ENCODE peak calls at places on chromosome 4, in seven cellular contexts. A is body of pancreas, G is tibial nerve, T is testis, B is heart left ventricle, S is H54, L is lower leg skin. W is an unnamed sample.

GRCh38 chr4:113086172-113086695 is 36.8 kb downstream of the ANK2 start:
- DNase-seq in A (no peak), G (no peak), T (no peak), B (no peak), S (no peak), L (no peak), W (no peak)

GRCh38 chr4:25585901-25586523 is 69.6 kb upstream of the SLC34A2 start:
- DNase-seq in A (no peak), G (no peak), T (no peak), B (no peak), S (no peak), L (no peak), W (no peak)

GRCh38 chr4:675036-675804 is 878 bp downstream of the MYL5 start:
- DNase-seq in A (no peak), G (no peak), T (no peak), B (peak; percentile 44), S (no peak), L (peak; percentile 88), W (no peak)

GRCh38 chr4:20393486-20394100 is 141.9 kb downstream of the SLIT2 start:
- DNase-seq in A (no peak), G (no peak), T (no peak), B (no peak), S (no peak), L (no peak), W (no peak)

GRCh38 chr4:146329042-146329716 is 114.8 kb downstream of the REELD1 start:
- DNase-seq in A (no peak), G (no peak), T (no peak), B (no peak), S (peak; percentile 5), L (no peak), W (no peak)

GRCh38 chr4:7766086-7766485 is 173.6 kb downstream of the AFAP1 start:
- DNase-seq in A (no peak), G (no peak), T (no peak), B (peak; percentile 11), S (no peak), L (no peak), W (no peak)

GRCh38 chr4:78560296-78560963 is 8.9 kb downstream of the ANXA3 start:
- DNase-seq in A (peak; percentile 23), G (no peak), T (no peak), B (no peak), S (no peak), L (no peak), W (no peak)

GRCh38 chr4:26900765-26901164 is 40.1 kb downstream of the STIM2 start:
- DNase-seq in A (no peak), G (no peak), T (no peak), B (no peak), S (no peak), L (no peak), W (no peak)

GRCh38 chr4:177315767-177316490 is 6.3 kb downstream of the NEIL3 start:
- DNase-seq in A (no peak), G (no peak), T (no peak), B (no peak), S (no peak), L (no peak), W (no peak)

GRCh38 chr4:177778623-177779022 is 336.4 kb upstream of the AGA start:
- DNase-seq in A (no peak), G (no peak), T (no peak), B (no peak), S (no peak), L (no peak), W (no peak)

GRCh38 chr4:16224264-16224663 is 2.0 kb downstream of the TAPT1 start:
- DNase-seq in A (no peak), G (no peak), T (peak; percentile 16), B (no peak), S (no peak), L (no peak), W (no peak)

GRCh38 chr4:88027611-88028608 is 20.5 kb downstream of the PKD2 start:
- DNase-seq in A (no peak), G (no peak), T (no peak), B (no peak), S (no peak), L (no peak), W (no peak)

GRCh38 chr4:17578482-17578891 is 1.5 kb downstream of the LAP3 start:
- DNase-seq in A (no peak), G (no peak), T (no peak), B (no peak), S (no peak), L (no peak), W (no peak)

GRCh38 chr4:138542191-138542771 is 300.1 kb upstream of the SLC7A11 start:
- DNase-seq in A (no peak), G (no peak), T (no peak), B (no peak), S (no peak), L (no peak), W (no peak)

GRCh38 chr4:169795585-169795984 is 37.8 kb upstream of the HPF1 start:
- DNase-seq in A (no peak), G (no peak), T (no peak), B (no peak), S (no peak), L (no peak), W (no peak)

GRCh38 chr4:127162741-127163140 is 470.0 kb upstream of the INTU start:
- DNase-seq in A (no peak), G (no peak), T (no peak), B (no peak), S (no peak), L (no peak), W (no peak)

GRCh38 chr4:21656832-21657231 is 291.7 kb downstream of the KCNIP4 start:
- DNase-seq in A (peak; percentile 2), G (no peak), T (no peak), B (no peak), S (peak; percentile 3), L (no peak), W (no peak)

GRCh38 chr4:147498031-147498700 is 17.3 kb downstream of the EDNRA start:
- DNase-seq in A (no peak), G (no peak), T (no peak), B (no peak), S (no peak), L (no peak), W (no peak)

GRCh38 chr4:185500035-185500434 is 28.5 kb upstream of the CCDC110 start:
- DNase-seq in A (no peak), G (no peak), T (no peak), B (no peak), S (no peak), L (no peak), W (no peak)

GRCh38 chr4:142846105-142846728 is at the start of gene INPP4B:
- DNase-seq in A (peak; percentile 49), G (peak; percentile 19), T (peak; percentile 33), B (peak; percentile 70), S (peak; percentile 7), L (peak; percentile 85), W (peak; percentile 64)
- TF ChIP-seq POLR2A in A (peak; percentile 57), G (no peak), T (no peak), B (peak; percentile 65), S (no peak), L (no peak), W (peak; percentile 7)

DNA sequence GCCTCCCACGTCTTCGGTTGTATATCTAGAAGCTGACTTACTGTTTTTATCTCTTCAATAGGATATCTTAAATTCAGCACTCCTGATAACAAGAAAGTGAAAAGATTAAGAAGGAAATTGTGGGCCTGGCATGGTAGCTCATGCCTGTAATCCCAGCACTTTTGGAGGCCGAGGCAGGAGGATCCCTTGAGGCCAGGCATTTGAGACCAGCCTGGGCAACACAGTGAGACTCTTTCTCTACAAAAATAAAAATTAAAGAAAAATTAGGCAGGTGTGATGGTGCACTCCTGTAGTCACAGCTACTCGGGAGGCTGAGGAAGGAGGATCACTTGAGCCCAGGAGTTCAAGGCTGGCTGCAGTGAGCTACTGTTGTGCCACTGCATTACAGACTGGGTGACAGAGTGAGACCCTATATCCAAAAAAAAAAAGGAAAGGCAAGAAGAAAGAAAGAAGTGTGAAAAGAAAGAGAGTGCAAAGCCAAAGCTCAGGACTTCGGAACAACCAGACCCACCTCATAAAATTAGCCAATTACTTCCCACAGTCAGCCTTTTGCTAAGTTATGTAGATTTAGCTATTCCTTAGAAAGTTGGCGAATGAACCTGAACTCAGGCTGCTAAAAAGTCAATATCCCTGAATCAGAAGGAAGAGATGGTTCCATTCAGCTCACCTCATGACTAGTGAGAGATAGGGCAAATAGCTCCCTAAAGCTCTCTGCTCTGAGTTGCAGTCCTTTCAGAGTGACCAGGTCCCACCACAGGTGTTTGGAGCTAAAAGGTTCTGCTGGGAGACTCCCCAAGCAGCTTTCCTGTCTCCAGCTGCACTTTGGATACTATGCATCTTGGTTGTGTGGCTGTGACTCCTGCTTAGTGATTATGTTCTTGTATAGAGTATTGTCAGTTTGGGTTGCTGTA is 9.2 kb downstream of the FGG start:
- DNase-seq in A (no peak), G (no peak), T (no peak), B (no peak), S (no peak), L (no peak), W (no peak)
- TF ChIP-seq POLR2A in A (no peak), G (no peak), T (no peak), B (no peak), S (no peak), L (no peak), W (no peak)

GRCh38 chr4:22859318-22859717 is 166.6 kb downstream of the GBA3 start:
- DNase-seq in A (no peak), G (no peak), T (no peak), B (no peak), S (no peak), L (no peak), W (no peak)

GRCh38 chr4:22857411-22857810 is 164.7 kb downstream of the GBA3 start:
- DNase-seq in A (no peak), G (no peak), T (no peak), B (no peak), S (no peak), L (no peak), W (no peak)
- TF ChIP-seq POLR2A in A (no peak), G (no peak), T (no peak), B (no peak), S (no peak), L (no peak), W (no peak)

GRCh38 chr4:2697995-2698414 is 58.1 kb downstream of the TNIP2 start:
- DNase-seq in A (no peak), G (no peak), T (no peak), B (no peak), S (no peak), L (peak; percentile 81), W (no peak)

GRCh38 chr4:2695661-2696060 is 60.5 kb downstream of the TNIP2 start:
- DNase-seq in A (no peak), G (no peak), T (no peak), B (no peak), S (no peak), L (peak; percentile 32), W (no peak)

GRCh38 chr4:2694691-2695090 is 61.4 kb downstream of the TNIP2 start:
- DNase-seq in A (no peak), G (no peak), T (no peak), B (no peak), S (peak; percentile 61), L (peak; percentile 72), W (no peak)

GRCh38 chr4:2698504-2698903 is 57.6 kb downstream of the TNIP2 start:
- DNase-seq in A (no peak), G (no peak), T (no peak), B (no peak), S (no peak), L (peak; percentile 32), W (no peak)

DNA sequence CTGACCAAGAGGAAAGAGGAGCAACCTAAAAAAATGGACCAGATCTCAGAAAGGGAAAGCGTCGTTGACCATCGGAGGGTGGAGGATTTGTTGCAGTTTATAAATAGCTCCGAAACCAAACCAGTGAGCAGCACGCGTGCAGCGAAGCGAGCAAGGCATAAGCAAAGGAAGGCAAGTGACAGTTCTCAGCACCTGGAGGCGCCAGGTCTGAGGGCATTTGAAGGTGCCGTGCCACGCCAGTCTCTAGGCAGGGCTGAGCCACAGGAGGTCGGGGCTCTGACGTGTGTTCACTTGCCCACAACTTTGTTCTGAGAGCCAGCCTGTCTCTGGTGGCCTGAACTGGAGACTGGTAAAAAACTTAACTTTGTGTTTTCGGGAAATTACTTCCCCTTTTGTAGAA is 59.7 kb downstream of the TNIP2 start:
- DNase-seq in A (no peak), G (no peak), T (no peak), B (no peak), S (no peak), L (peak; percentile 64), W (peak; percentile 46)
- TF ChIP-seq POLR2A in A (no peak), G (no peak), T (no peak), B (no peak), S (no peak), L (no peak), W (no peak)